ENCODE peak calls at places on chromosomes 16 and 17, in ten cellular contexts. E, X, S, J, I, V, Q, K, O and H are unnamed samples.

GRCh38 chr16:51057969-51058337 is 93.1 kb downstream of the SALL1 start:
- DNase-seq in E (no peak), X (no peak), S (no peak), J (no peak), I (no peak), V (no peak), Q (no peak), K (no peak), O (no peak), H (no peak)

GRCh38 chr17:29108806-29109476 is 66.0 kb downstream of the PIPOX start:
- DNase-seq in E (no peak), X (no peak), S (no peak), J (no peak), I (no peak), V (no peak), Q (no peak), K (no peak), O (no peak), H (no peak)

GRCh38 chr16:86089341-86089900 is 190.5 kb downstream of the IRF8 start:
- DNase-seq in E (no peak), X (peak), S (no peak), J (no peak), I (no peak), V (no peak), Q (no peak), K (no peak), O (no peak), H (no peak)

GRCh38 chr17:48552453-48553189 is 7.7 kb upstream of the HOXB2 start:
- DNase-seq in E (peak), X (no peak), S (no peak), J (no peak), I (no peak), V (no peak), Q (no peak), K (no peak), O (no peak), H (no peak)

GRCh38 chr17:72531729-72532128 is 410.9 kb downstream of the SOX9 start:
- DNase-seq in E (no peak), X (no peak), S (no peak), J (peak), I (no peak), V (no peak), Q (no peak), K (no peak), O (no peak), H (no peak)

GRCh38 chr16:8853611-8854010 is 15.2 kb downstream of the CARHSP1 start:
- DNase-seq in E (no peak), X (peak), S (no peak), J (no peak), I (no peak), V (no peak), Q (no peak), K (no peak), O (no peak), H (no peak)

GRCh38 chr16:48168089-48168488 is 12.3 kb upstream of the ABCC12 start:
- DNase-seq in E (no peak), X (no peak), S (no peak), J (no peak), I (no peak), V (no peak), Q (no peak), K (no peak), O (no peak), H (no peak)

GRCh38 chr16:69836252-69836651 is 74.1 kb downstream of the WWP2 start:
- DNase-seq in E (no peak), X (no peak), S (no peak), J (no peak), I (no peak), V (no peak), Q (no peak), K (no peak), O (no peak), H (no peak)

GRCh38 chr17:60641810-60642220 is 35.8 kb upstream of the BCAS3 start:
- DNase-seq in E (peak), X (peak), S (peak), J (peak), I (peak), V (no peak), Q (peak), K (peak), O (peak), H (peak)

GRCh38 chr17:11719852-11720251 is 121.6 kb downstream of the DNAH9 start:
- DNase-seq in E (no peak), X (no peak), S (no peak), J (no peak), I (no peak), V (no peak), Q (no peak), K (no peak), O (no peak), H (no peak)

GRCh38 chr17:60577147-60577925 is 22.7 kb upstream of the PPM1D start:
- DNase-seq in E (peak), X (no peak), S (peak), J (peak), I (no peak), V (no peak), Q (no peak), K (no peak), O (no peak), H (peak)

GRCh38 chr17:42879596-42879985 is 21.0 kb upstream of the G6PC1 start:
- DNase-seq in E (no peak), X (no peak), S (peak), J (peak), I (no peak), V (no peak), Q (no peak), K (no peak), O (peak), H (no peak)